ENCODE peak calls at places on chromosomes 6 and 20, in eight cellular contexts. Z is adipocyte, X is HCT116, O is heart left ventricle, R is hepatocyte, H is Panc1, Q is cardiac muscle cell, K is GM23248. S is an unnamed sample.
A peak's percentile ranks its signal among the peaks of the same experiment; 100 is the strongest.

GRCh38 chr20:43379239-43379917 is 78.3 kb upstream of the SRSF6 start:
- DNase-seq in Z (peak; percentile 29), X (no peak), O (no peak), R (peak; percentile 17), H (no peak), Q (peak; percentile 91), K (peak; percentile 98), S (no peak)

GRCh38 chr6:128617285-128617684 is 96.9 kb upstream of the PTPRK start:
- DNase-seq in Z (no peak), X (no peak), O (no peak), R (no peak), H (no peak), Q (no peak), K (no peak), S (no peak)

GRCh38 chr6:25882066-25882496 is 8.0 kb upstream of the SLC17A3 start:
- DNase-seq in Z (no peak), X (no peak), O (peak; percentile 10), R (peak; percentile 30), H (no peak), Q (peak; percentile 19), K (no peak), S (peak; percentile 83)

GRCh38 chr6:54817834-54818233 is 28.7 kb upstream of the FAM83B start:
- DNase-seq in Z (no peak), X (no peak), O (no peak), R (no peak), H (no peak), Q (no peak), K (no peak), S (no peak)

GRCh38 chr6:158266131-158266530 is 46.1 kb upstream of the TULP4 start:
- DNase-seq in Z (no peak), X (no peak), O (no peak), R (no peak), H (no peak), Q (no peak), K (no peak), S (no peak)

GRCh38 chr6:133623065-133623464 is 265.8 kb upstream of the TCF21 start:
- DNase-seq in Z (peak; percentile 71), X (no peak), O (no peak), R (no peak), H (no peak), Q (peak; percentile 90), K (peak; percentile 55), S (no peak)

GRCh38 chr6:84685983-84686584 is 78.3 kb downstream of the TBX18 start:
- DNase-seq in Z (no peak), X (peak; percentile 23), O (no peak), R (no peak), H (peak; percentile 7), Q (no peak), K (no peak), S (peak; percentile 70)

GRCh38 chr20:45029884-45030283 is 63.6 kb downstream of the STK4 start:
- DNase-seq in Z (no peak), X (no peak), O (no peak), R (no peak), H (no peak), Q (no peak), K (no peak), S (no peak)

GRCh38 chr20:24670981-24671380 is 201.6 kb downstream of the SYNDIG1 start:
- DNase-seq in Z (no peak), X (no peak), O (no peak), R (no peak), H (no peak), Q (no peak), K (no peak), S (no peak)

GRCh38 chr6:64034840-64035656 is 399.4 kb downstream of the PHF3 start:
- DNase-seq in Z (peak; percentile 36), X (no peak), O (no peak), R (peak; percentile 46), H (no peak), Q (peak; percentile 33), K (peak; percentile 4), S (no peak)

GRCh38 chr6:63819831-63820230 is 184.2 kb downstream of the PHF3 start:
- DNase-seq in Z (peak; percentile 52), X (no peak), O (no peak), R (no peak), H (no peak), Q (peak; percentile 66), K (no peak), S (no peak)

GRCh38 chr6:1608976-1609661 is 596 bp upstream of the FOXC1 start:
- DNase-seq in Z (peak; percentile 76), X (no peak), O (no peak), R (peak; percentile 48), H (no peak), Q (peak; percentile 56), K (peak; percentile 50), S (peak; percentile 63)

GRCh38 chr20:38032585-38033329 is 499 bp downstream of the TTI1 start:
- DNase-seq in Z (no peak), X (no peak), O (no peak), R (no peak), H (no peak), Q (no peak), K (peak; percentile 42), S (no peak)

GRCh38 chr20:58587467-58587866 is 63.6 kb upstream of the STX16 start:
- DNase-seq in Z (no peak), X (no peak), O (no peak), R (no peak), H (no peak), Q (no peak), K (no peak), S (no peak)

GRCh38 chr20:32368930-32369329 is 10.8 kb downstream of the ASXL1 start:
- DNase-seq in Z (peak; percentile 72), X (no peak), O (no peak), R (no peak), H (no peak), Q (peak; percentile 41), K (peak; percentile 2), S (peak; percentile 52)
- H3K4me1 ChIP-seq in Z (peaks cover 19% of the 10 kb centered on the region), X (no peaks in the 10 kb centered on the region), O (peaks cover 40% of the 10 kb centered on the region), R (peaks cover 34% of the 10 kb centered on the region), H (peaks cover 25% of the 10 kb centered on the region), Q (no peaks in the 10 kb centered on the region), K (peaks cover 12% of the 10 kb centered on the region), S (no peaks in the 10 kb centered on the region)

GRCh38 chr6:10481101-10481500 is 40.0 kb upstream of the GCNT2 start:
- DNase-seq in Z (no peak), X (no peak), O (no peak), R (no peak), H (no peak), Q (no peak), K (no peak), S (peak; percentile 55)

GRCh38 chr6:10482636-10483257 is 38.4 kb upstream of the GCNT2 start:
- DNase-seq in Z (no peak), X (no peak), O (no peak), R (no peak), H (no peak), Q (no peak), K (no peak), S (no peak)

GRCh38 chr6:10487668-10488327 is 33.4 kb upstream of the GCNT2 start:
- DNase-seq in Z (no peak), X (no peak), O (no peak), R (no peak), H (no peak), Q (no peak), K (no peak), S (no peak)

GRCh38 chr6:10486215-10486614 is 34.9 kb upstream of the GCNT2 start:
- DNase-seq in Z (no peak), X (no peak), O (no peak), R (no peak), H (no peak), Q (no peak), K (no peak), S (no peak)

DNA sequence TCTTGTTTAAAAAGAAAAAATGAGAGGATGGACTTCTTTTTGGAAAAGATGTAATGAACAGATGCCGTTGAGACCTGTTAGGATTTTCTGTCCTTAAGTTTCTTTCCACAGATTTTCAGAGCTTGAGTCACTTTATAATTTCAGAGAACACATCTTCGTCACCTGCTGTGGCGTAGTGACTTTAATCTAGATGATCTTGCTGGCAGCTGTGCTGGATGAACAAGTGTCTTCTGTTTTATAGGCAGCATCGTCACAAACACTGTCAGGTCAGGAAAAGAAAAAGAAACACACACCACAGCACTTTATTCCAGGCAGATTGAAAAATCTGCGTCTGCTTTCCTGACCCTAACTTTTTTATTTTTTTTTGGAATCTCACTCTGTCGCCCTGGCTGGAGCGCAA is 35.7 kb upstream of the GCNT2 start:
- DNase-seq in Z (no peak), X (no peak), O (no peak), R (no peak), H (no peak), Q (no peak), K (no peak), S (no peak)
- H3K4me3 ChIP-seq in Z (no peak overlapping the region), X (no peak overlapping the region), O (no peak overlapping the region), R (no peak overlapping the region), H (no peak overlapping the region), Q (no peak overlapping the region), K (no peak overlapping the region), S (no peak overlapping the region)

GRCh38 chr6:156154896-156155295 is 622.3 kb upstream of the ARID1B start:
- DNase-seq in Z (no peak), X (no peak), O (no peak), R (no peak), H (no peak), Q (no peak), K (no peak), S (no peak)
- H3K4me1 ChIP-seq in Z (no peaks in the 10 kb centered on the region), X (no peaks in the 10 kb centered on the region), O (no peaks in the 10 kb centered on the region), R (no peaks in the 10 kb centered on the region), H (no peaks in the 10 kb centered on the region), Q (no peaks in the 10 kb centered on the region), K (no peaks in the 10 kb centered on the region), S (no peaks in the 10 kb centered on the region)

GRCh38 chr6:110687326-110687725 is 127.9 kb downstream of the CDK19 start:
- DNase-seq in Z (no peak), X (no peak), O (no peak), R (no peak), H (no peak), Q (no peak), K (no peak), S (no peak)

GRCh38 chr6:110682460-110682853 is 132.8 kb downstream of the CDK19 start:
- DNase-seq in Z (peak; percentile 89), X (peak; percentile 77), O (peak; percentile 66), R (peak; percentile 89), H (peak; percentile 92), Q (peak; percentile 86), K (peak; percentile 82), S (peak; percentile 80)

GRCh38 chr6:110683236-110683635 is 132.0 kb downstream of the CDK19 start:
- DNase-seq in Z (no peak), X (no peak), O (no peak), R (no peak), H (no peak), Q (no peak), K (peak; percentile 27), S (no peak)

DNA sequence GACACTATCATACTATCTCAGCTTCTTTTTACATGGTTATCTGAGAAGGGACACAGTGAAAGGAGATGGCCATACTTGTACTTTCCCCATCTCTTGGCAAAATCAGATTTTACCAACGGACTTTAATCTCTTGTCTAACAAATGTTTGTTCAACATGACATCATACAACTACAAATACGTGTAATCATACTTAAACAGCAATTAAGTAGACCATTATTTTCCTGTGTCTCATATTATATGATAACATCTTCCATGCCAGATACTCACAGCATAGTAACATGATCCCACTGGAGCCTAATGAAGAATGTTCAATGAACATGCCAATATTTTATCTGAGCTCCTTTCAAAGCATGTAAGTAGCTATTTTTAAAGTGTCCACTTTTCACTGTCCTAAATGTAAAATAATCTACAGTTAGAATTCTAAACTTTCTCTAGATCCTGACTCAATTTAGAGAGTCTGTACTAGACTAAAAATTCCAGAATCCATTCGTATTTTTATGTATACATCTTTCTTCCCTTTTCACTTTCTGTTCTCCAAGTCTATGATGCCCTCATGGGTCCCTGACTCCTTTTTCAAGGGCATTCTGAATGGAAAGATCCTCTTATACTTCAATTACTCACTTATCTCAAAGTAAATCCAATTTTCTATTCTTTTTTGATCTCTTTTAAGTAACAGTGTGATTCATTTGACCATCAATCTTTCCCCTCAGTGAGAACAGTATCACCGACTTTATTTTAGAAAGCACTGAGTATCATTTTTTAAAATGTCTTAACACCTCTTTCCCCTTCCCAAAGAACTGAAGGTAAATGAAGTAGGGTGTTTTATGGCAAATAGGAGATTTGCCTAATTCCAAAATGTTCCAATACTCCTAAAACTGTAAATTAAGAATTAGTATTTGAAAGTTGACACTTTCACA is 133.5 kb downstream of the CDK19 start:
- DNase-seq in Z (no peak), X (no peak), O (no peak), R (peak; percentile 26), H (no peak), Q (no peak), K (peak; percentile 8), S (no peak)
- H3K4me3 ChIP-seq in Z (no peak overlapping the region), X (no peak overlapping the region), O (no peak overlapping the region), R (no peak overlapping the region), H (no peak overlapping the region), Q (no peak overlapping the region), K (no peak overlapping the region), S (no peak overlapping the region)

S was measured in mesendoderm.